ENCODE peak calls at places on chromosomes 6 and 20, in four cellular contexts. One of them, this sample, is unnamed.

GRCh38 chr6:97282238-97282725 is 734 bp downstream of the MMS22L start:
- DNase-seq in NCI-H1092 treated with DMSO at 0.1 percent for 48 hours: peak; percentile 3
- DNase-seq in adipocyte: peak; percentile 30
- DNase-seq in mesothelial cell of epicardium: no peak
- DNase-seq in this sample: no peak

GRCh38 chr20:23653400-23653938 is 15.7 kb upstream of the CST3 start:
- DNase-seq in NCI-H1092 treated with DMSO at 0.1 percent for 48 hours: no peak
- DNase-seq in adipocyte: no peak
- DNase-seq in mesothelial cell of epicardium: no peak
- DNase-seq in this sample: no peak

GRCh38 chr6:118931436-118931835 is 3.5 kb downstream of the MCM9 start:
- DNase-seq in NCI-H1092 treated with DMSO at 0.1 percent for 48 hours: no peak
- DNase-seq in adipocyte: no peak
- DNase-seq in mesothelial cell of epicardium: no peak
- DNase-seq in this sample: no peak

GRCh38 chr6:15522427-15522826 is 140.4 kb downstream of the DTNBP1 start:
- DNase-seq in NCI-H1092 treated with DMSO at 0.1 percent for 48 hours: no peak
- DNase-seq in adipocyte: no peak
- DNase-seq in mesothelial cell of epicardium: no peak
- DNase-seq in this sample: no peak

GRCh38 chr20:38897267-38897666 is 28.9 kb upstream of the FAM83D start:
- DNase-seq in NCI-H1092 treated with DMSO at 0.1 percent for 48 hours: no peak
- DNase-seq in adipocyte: no peak
- DNase-seq in mesothelial cell of epicardium: no peak
- DNase-seq in this sample: no peak

GRCh38 chr20:24118781-24119175 is 130.2 kb upstream of the GGTLC1 start:
- DNase-seq in NCI-H1092 treated with DMSO at 0.1 percent for 48 hours: no peak
- DNase-seq in adipocyte: peak; percentile 76
- DNase-seq in mesothelial cell of epicardium: no peak
- DNase-seq in this sample: no peak

GRCh38 chr20:43766917-43767316 is 40.1 kb upstream of the GTSF1L start:
- DNase-seq in NCI-H1092 treated with DMSO at 0.1 percent for 48 hours: no peak
- DNase-seq in adipocyte: no peak
- DNase-seq in mesothelial cell of epicardium: no peak
- DNase-seq in this sample: no peak

GRCh38 chr6:31792741-31793140 is 2.8 kb downstream of the VARS1 start:
- DNase-seq in NCI-H1092 treated with DMSO at 0.1 percent for 48 hours: no peak
- DNase-seq in adipocyte: no peak
- DNase-seq in mesothelial cell of epicardium: no peak
- DNase-seq in this sample: no peak

GRCh38 chr20:1094706-1095220 is 23.6 kb upstream of the PSMF1 start:
- DNase-seq in NCI-H1092 treated with DMSO at 0.1 percent for 48 hours: no peak
- DNase-seq in adipocyte: peak; percentile 56
- DNase-seq in mesothelial cell of epicardium: no peak
- DNase-seq in this sample: no peak

GRCh38 chr6:139240161-139241010 is 51.4 kb downstream of the TXLNB start:
- DNase-seq in NCI-H1092 treated with DMSO at 0.1 percent for 48 hours: peak; percentile 17
- DNase-seq in adipocyte: peak; percentile 85
- DNase-seq in mesothelial cell of epicardium: no peak
- DNase-seq in this sample: no peak

GRCh38 chr6:37569999-37570776 is 70.5 kb upstream of the CCDC167 start:
- DNase-seq in NCI-H1092 treated with DMSO at 0.1 percent for 48 hours: no peak
- DNase-seq in adipocyte: no peak
- DNase-seq in mesothelial cell of epicardium: no peak
- DNase-seq in this sample: no peak

GRCh38 chr6:157528931-157529653 is 148.1 kb downstream of the ZDHHC14 start:
- DNase-seq in NCI-H1092 treated with DMSO at 0.1 percent for 48 hours: no peak
- DNase-seq in adipocyte: no peak
- DNase-seq in mesothelial cell of epicardium: no peak
- DNase-seq in this sample: no peak

GRCh38 chr6:17601389-17601703 is 1.2 kb downstream of the FAM8A1 start:
- DNase-seq in NCI-H1092 treated with DMSO at 0.1 percent for 48 hours: no peak
- DNase-seq in adipocyte: peak; percentile 30
- DNase-seq in mesothelial cell of epicardium: no peak
- DNase-seq in this sample: no peak

GRCh38 chr20:6583134-6583738 is 184.2 kb upstream of the BMP2 start:
- DNase-seq in NCI-H1092 treated with DMSO at 0.1 percent for 48 hours: peak; percentile 55
- DNase-seq in adipocyte: peak; percentile 77
- DNase-seq in mesothelial cell of epicardium: no peak
- DNase-seq in this sample: peak; percentile 16

GRCh38 chr20:5654557-5654956 is 95.6 kb upstream of the SHLD1 start:
- DNase-seq in NCI-H1092 treated with DMSO at 0.1 percent for 48 hours: no peak
- DNase-seq in adipocyte: peak; percentile 59
- DNase-seq in mesothelial cell of epicardium: no peak
- DNase-seq in this sample: no peak

GRCh38 chr20:53652090-53652858 is 58.6 kb upstream of the ZNF217 start:
- DNase-seq in NCI-H1092 treated with DMSO at 0.1 percent for 48 hours: no peak
- DNase-seq in adipocyte: peak; percentile 41
- DNase-seq in mesothelial cell of epicardium: no peak
- DNase-seq in this sample: no peak

GRCh38 chr6:24215068-24215467 is 89.1 kb downstream of the NRSN1 start:
- DNase-seq in NCI-H1092 treated with DMSO at 0.1 percent for 48 hours: no peak
- DNase-seq in adipocyte: no peak
- DNase-seq in mesothelial cell of epicardium: no peak
- DNase-seq in this sample: no peak

GRCh38 chr6:138001750-138002349 is 105.4 kb downstream of the PERP start:
- DNase-seq in NCI-H1092 treated with DMSO at 0.1 percent for 48 hours: peak; percentile 27
- DNase-seq in adipocyte: peak; percentile 86
- DNase-seq in mesothelial cell of epicardium: no peak
- DNase-seq in this sample: peak; percentile 36

GRCh38 chr20:38601216-38602184 is at the start of gene ARHGAP40:
- DNase-seq in NCI-H1092 treated with DMSO at 0.1 percent for 48 hours: no peak
- DNase-seq in adipocyte: no peak
- DNase-seq in mesothelial cell of epicardium: no peak
- DNase-seq in this sample: no peak

GRCh38 chr6:22980446-22980845 is 411.1 kb downstream of the HDGFL1 start:
- DNase-seq in NCI-H1092 treated with DMSO at 0.1 percent for 48 hours: no peak
- DNase-seq in adipocyte: no peak
- DNase-seq in mesothelial cell of epicardium: no peak
- DNase-seq in this sample: no peak

GRCh38 chr20:54209216-54209813 is 1.4 kb downstream of the PFDN4 start:
- DNase-seq in NCI-H1092 treated with DMSO at 0.1 percent for 48 hours: no peak
- DNase-seq in adipocyte: peak; percentile 22
- DNase-seq in mesothelial cell of epicardium: no peak
- DNase-seq in this sample: no peak

GRCh38 chr6:132065556-132065955 is 114.4 kb upstream of the CCN2 start:
- DNase-seq in NCI-H1092 treated with DMSO at 0.1 percent for 48 hours: no peak
- DNase-seq in adipocyte: no peak
- DNase-seq in mesothelial cell of epicardium: no peak
- DNase-seq in this sample: no peak

GRCh38 chr20:37424062-37424851 is 78.3 kb downstream of the SRC start:
- DNase-seq in NCI-H1092 treated with DMSO at 0.1 percent for 48 hours: no peak
- DNase-seq in adipocyte: no peak
- DNase-seq in mesothelial cell of epicardium: no peak
- DNase-seq in this sample: no peak

GRCh38 chr20:19944772-19945459 is 72.2 kb upstream of the NAA20 start:
- DNase-seq in NCI-H1092 treated with DMSO at 0.1 percent for 48 hours: no peak
- DNase-seq in adipocyte: peak; percentile 64
- DNase-seq in mesothelial cell of epicardium: no peak
- DNase-seq in this sample: no peak

GRCh38 chr20:51910202-51911050 is 108.1 kb upstream of the SALL4 start:
- DNase-seq in NCI-H1092 treated with DMSO at 0.1 percent for 48 hours: no peak
- DNase-seq in adipocyte: peak; percentile 19
- DNase-seq in mesothelial cell of epicardium: no peak
- DNase-seq in this sample: no peak

GRCh38 chr6:20583447-20583806 is 49.2 kb downstream of the CDKAL1 start:
- DNase-seq in NCI-H1092 treated with DMSO at 0.1 percent for 48 hours: peak; percentile 20
- DNase-seq in adipocyte: no peak
- DNase-seq in mesothelial cell of epicardium: no peak
- DNase-seq in this sample: no peak

GRCh38 chr20:41452226-41452625 is 85.6 kb upstream of the EMILIN3 start:
- DNase-seq in NCI-H1092 treated with DMSO at 0.1 percent for 48 hours: no peak
- DNase-seq in adipocyte: no peak
- DNase-seq in mesothelial cell of epicardium: no peak
- DNase-seq in this sample: no peak

GRCh38 chr20:12594410-12595130 is 414.2 kb upstream of the SPTLC3 start:
- DNase-seq in NCI-H1092 treated with DMSO at 0.1 percent for 48 hours: no peak
- DNase-seq in adipocyte: no peak
- DNase-seq in mesothelial cell of epicardium: no peak
- DNase-seq in this sample: no peak

GRCh38 chr6:13120483-13121482 is 207.6 kb downstream of the TBC1D7 start:
- DNase-seq in NCI-H1092 treated with DMSO at 0.1 percent for 48 hours: no peak
- DNase-seq in adipocyte: no peak
- DNase-seq in mesothelial cell of epicardium: no peak
- DNase-seq in this sample: no peak

GRCh38 chr6:449486-450419 is 58.2 kb downstream of the IRF4 start:
- DNase-seq in NCI-H1092 treated with DMSO at 0.1 percent for 48 hours: no peak
- DNase-seq in adipocyte: no peak
- DNase-seq in mesothelial cell of epicardium: no peak
- DNase-seq in this sample: no peak

This sample was measured in hippocampal formation.